ENCODE peak calls at places on chromosome 13, in ten cellular contexts. Z is astrocyte, K is mammary epithelial cell, O is GM23248, Q is GM12878, P is neural progenitor cell, G is K562, T is PC-3, J is hepatocyte, X is endothelial cell of umbilical vein. V is an unnamed sample. For H4K20me1, the result is how much of the 10 kb centered on the place peaks cover.

GRCh38 chr13:44710576-44710975 is 134.4 kb upstream of the TSC22D1 start:
- DNase-seq in O (peak), P (no peak), Q (peak), J (no peak), T (peak), K (peak), G (no peak), X (peak), Z (peak), V (peak)

GRCh38 chr13:93603043-93603442 is 376.4 kb downstream of the GPC6 start:
- DNase-seq in J (no peak), K (peak), X (no peak), G (no peak), Q (no peak), Z (peak), O (peak), P (no peak), T (peak), V (peak)

GRCh38 chr13:107376393-107377085 is 808.6 kb upstream of the ARGLU1 start:
- DNase-seq in G (no peak), Q (no peak), X (no peak), K (no peak), O (peak), J (no peak), Z (peak), P (no peak), T (no peak), V (no peak)

GRCh38 chr13:49400755-49401659 is 42.9 kb downstream of the CAB39L start:
- DNase-seq in P (peak), O (peak), K (peak), X (no peak), G (no peak), Q (no peak), J (peak), T (peak), Z (peak), V (peak)

GRCh38 chr13:65368832-65369231 is 1861.3 kb downstream of the PCDH9 start:
- DNase-seq in K (no peak), G (no peak), X (no peak), T (no peak), P (no peak), O (no peak), Z (no peak), J (no peak), Q (no peak), V (no peak)

GRCh38 chr13:75482070-75482819 is at the start of gene TBC1D4:
- DNase-seq in P (peak), G (peak), Q (peak), X (peak), Z (peak), T (peak), K (peak), J (peak), O (peak), V (peak)

GRCh38 chr13:93714171-93714570 is 487.6 kb downstream of the GPC6 start:
- DNase-seq in P (no peak), J (no peak), X (no peak), Q (no peak), K (peak), Z (peak), O (peak), T (peak), G (no peak), V (no peak)

GRCh38 chr13:77016241-77016812 is 10.6 kb downstream of the FBXL3 start:
- DNase-seq in G (no peak), K (no peak), P (no peak), T (no peak), J (no peak), O (no peak), X (no peak), Q (no peak), Z (no peak), V (peak)

GRCh38 chr13:56864451-56864850 is 276.3 kb upstream of the PRR20A start:
- DNase-seq in P (no peak), Z (peak), X (peak), T (peak), Q (no peak), O (no peak), G (no peak), J (no peak), K (no peak), V (no peak)

GRCh38 chr13:79185580-79185979 is 220.5 kb downstream of the RBM26 start:
- DNase-seq in Z (no peak), G (no peak), X (no peak), Q (no peak), P (no peak), K (no peak), T (no peak), J (no peak), O (no peak), V (no peak)

GRCh38 chr13:98216135-98216565 is 39.1 kb upstream of the RNF113B start:
- DNase-seq in K (peak), O (peak), X (peak), G (no peak), P (no peak), Q (no peak), J (no peak), Z (peak), T (peak), V (peak)

GRCh38 chr13:78638216-78638615 is 20.7 kb downstream of the OBI1 start:
- DNase-seq in X (no peak), G (no peak), P (no peak), Z (no peak), T (no peak), J (no peak), K (no peak), O (no peak), Q (no peak), V (no peak)

GRCh38 chr13:86085890-86086289 is 286.7 kb upstream of the SLITRK6 start:
- DNase-seq in O (peak), P (no peak), K (no peak), J (no peak), Z (no peak), G (no peak), T (peak), X (no peak), Q (no peak), V (peak)

GRCh38 chr13:21399741-21400140 is 59.4 kb downstream of the ZDHHC20 start:
- DNase-seq in G (no peak), O (peak), P (no peak), Z (peak), Q (no peak), J (no peak), T (peak), K (peak), X (peak), V (peak)

GRCh38 chr13:66780814-66781213 is 449.3 kb downstream of the PCDH9 start:
- DNase-seq in X (no peak), T (peak), O (no peak), Z (peak), K (peak), J (no peak), G (no peak), Q (no peak), P (no peak), V (peak)

GRCh38 chr13:49292742-49293498 is 45.2 kb downstream of the CDADC1 start:
- DNase-seq in O (peak), X (peak), Z (peak), G (peak), T (no peak), Q (no peak), K (no peak), J (peak), P (no peak), V (peak)

GRCh38 chr13:34466301-34466700 is 475.8 kb upstream of the NBEA start:
- DNase-seq in Z (no peak), G (no peak), J (no peak), Q (no peak), K (peak), X (no peak), P (no peak), O (no peak), T (peak), V (no peak)

GRCh38 chr13:100175078-100175802 is 86.3 kb downstream of the PCCA start:
- DNase-seq in X (no peak), G (no peak), J (no peak), T (no peak), P (peak), O (no peak), Q (no peak), Z (no peak), K (no peak), V (no peak)

GRCh38 chr13:69524459-69525155 is 583.0 kb upstream of the ATXN8OS start:
- DNase-seq in Z (no peak), O (peak), X (no peak), T (peak), P (no peak), J (no peak), Q (no peak), G (no peak), K (no peak), V (no peak)

GRCh38 chr13:97659602-97660001 is 225.6 kb downstream of the RAP2A start:
- DNase-seq in G (no peak), K (no peak), T (no peak), Q (no peak), O (peak), P (peak), X (peak), J (peak), Z (no peak), V (peak)

GRCh38 chr13:41905600-41906254 is 55.2 kb downstream of the VWA8 start:
- DNase-seq in T (peak), O (peak), G (no peak), X (peak), Q (no peak), K (peak), Z (peak), P (peak), J (peak), V (peak)

DNA sequence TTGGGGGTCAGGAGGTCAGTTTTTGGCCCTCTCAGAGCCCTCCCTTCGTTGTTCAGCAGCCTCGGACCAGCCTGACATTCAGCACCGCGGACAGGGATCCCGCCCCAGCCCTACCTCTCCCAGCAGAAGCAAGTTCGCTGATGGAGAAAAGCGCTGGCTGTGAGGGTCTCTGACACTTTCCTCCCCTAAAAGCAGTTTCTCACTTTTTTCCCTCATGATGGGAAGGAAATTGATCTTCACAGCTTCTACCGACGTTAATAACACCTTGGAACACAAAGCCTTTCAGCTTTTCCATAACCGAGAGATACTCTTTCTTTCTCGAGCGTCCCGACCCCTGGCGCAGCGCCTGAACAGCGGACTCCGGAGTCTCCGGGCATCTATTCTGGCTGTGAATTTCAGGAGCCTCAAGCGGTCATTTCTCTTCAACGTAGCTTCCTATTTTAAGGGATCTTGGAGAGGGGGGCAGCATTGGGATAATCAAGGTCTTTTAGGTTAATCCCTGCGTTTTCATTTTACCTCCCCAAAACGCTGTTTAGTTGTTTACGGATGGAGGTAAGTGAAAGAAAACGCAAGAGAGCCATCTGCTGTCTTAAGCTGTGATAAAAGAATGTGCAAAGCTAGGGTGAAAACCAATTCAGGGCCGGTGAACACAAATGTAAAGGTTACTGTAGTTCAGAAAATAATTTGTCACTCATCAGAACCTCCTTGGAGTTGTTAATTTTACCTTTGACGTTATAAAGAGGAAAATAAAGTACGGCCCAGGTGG is 467.2 kb downstream of the ITGBL1 start:
- DNase-seq in K (no peak), O (peak), G (no peak), Q (no peak), X (peak), J (peak), P (peak), T (no peak), Z (peak), V (peak)
- TF ChIP-seq EZH2 in K (peak), O (no peak), G (no peak), Q (no peak), X (peak), J (no peak), P (peak), T (no peak), Z (peak), V (no peak)

GRCh38 chr13:62321139-62321538 is 905.5 kb upstream of the PCDH20 start:
- DNase-seq in K (no peak), Z (no peak), P (no peak), G (no peak), Q (no peak), O (no peak), X (no peak), T (no peak), J (no peak), V (no peak)
- H2AFZ ChIP-seq in K (no peak), Z (no peak), P (no peak), G (no peak), Q (no peak), O (no peak), X (no peak), T (no peak), J (no peak), V (no peak)

DNA sequence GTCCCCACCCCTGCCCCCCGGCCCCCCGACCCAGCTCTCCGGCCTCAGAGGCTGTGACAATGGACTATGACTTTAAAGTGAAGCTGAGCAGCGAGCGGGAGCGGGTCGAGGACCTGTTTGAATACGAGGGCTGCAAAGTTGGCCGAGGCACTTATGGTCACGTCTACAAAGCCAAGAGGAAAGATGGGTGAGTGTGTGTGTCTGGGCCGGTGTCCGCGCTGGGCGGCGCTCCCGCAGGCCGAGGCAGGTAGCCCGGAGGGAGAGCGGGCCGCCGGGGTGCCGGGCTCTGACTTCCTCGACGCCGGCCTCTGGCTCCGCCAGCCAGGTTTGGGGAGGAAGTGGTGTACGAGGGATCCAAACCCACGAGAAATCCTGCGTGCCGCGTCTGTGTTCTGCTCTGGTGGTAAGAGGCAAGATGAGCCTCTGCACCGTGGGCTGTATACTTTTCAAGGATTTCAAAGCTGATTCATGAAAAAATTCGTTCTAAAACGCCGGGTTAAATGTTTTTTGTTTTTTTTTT is 714 bp downstream of the CDK8 start:
- DNase-seq in Q (no peak), Z (peak), K (peak), G (peak), T (peak), O (peak), P (peak), J (peak), X (peak), V (peak)
- H4K20me1 ChIP-seq in Q (under half), Z (under half), K (under half), G (under half), T (under half), O (under half), P (half or more), J (under half), X (under half), V (under half)

GRCh38 chr13:113758651-113759524 is at the start of gene TMEM255B:
- DNase-seq in O (peak), P (peak), Q (no peak), K (peak), G (peak), Z (peak), J (peak), X (peak), T (peak), V (peak)
- TF ChIP-seq EZH2 in O (no peak), P (no peak), Q (no peak), K (no peak), G (no peak), Z (no peak), J (no peak), X (no peak), T (no peak), V (no peak)

GRCh38 chr13:37869756-37870488 is at the start of gene TRPC4:
- DNase-seq in O (peak), J (peak), T (peak), P (peak), X (peak), K (peak), Z (peak), G (peak), Q (no peak), V (peak)
- H2AFZ ChIP-seq in O (peak), J (peak), T (peak), P (peak), X (peak), K (peak), Z (peak), G (peak), Q (no peak), V (peak)

V was measured in fibroblast of lung.